ENCODE peak calls at places on chromosomes 12 and 14, in five cellular contexts. One of them, this sample, is unnamed. For H3K9me3, the result is how much of the 10 kb centered on the place peaks cover.

GRCh38 chr14:60183724-60184596 is 18.8 kb upstream of the DHRS7 start:
- DNase-seq in left ventricle myocardium inferior: no peak
- DNase-seq in heart left ventricle: no peak
- DNase-seq in mesenchymal stem cell: peak
- DNase-seq in GM12878: no peak
- DNase-seq in this sample: peak

GRCh38 chr14:100375273-100375962 is 52.3 kb downstream of the SLC25A47 start:
- DNase-seq in left ventricle myocardium inferior: peak
- DNase-seq in heart left ventricle: peak
- DNase-seq in GM12878: peak
- DNase-seq in mesenchymal stem cell: peak
- DNase-seq in this sample: peak

GRCh38 chr14:56211124-56211523 is 92.9 kb downstream of the PELI2 start:
- DNase-seq in left ventricle myocardium inferior: no peak
- DNase-seq in GM12878: no peak
- DNase-seq in heart left ventricle: no peak
- DNase-seq in mesenchymal stem cell: peak
- DNase-seq in this sample: no peak

GRCh38 chr12:124740691-124741137 is 123.0 kb downstream of the SCARB1 start:
- DNase-seq in left ventricle myocardium inferior: no peak
- DNase-seq in GM12878: no peak
- DNase-seq in mesenchymal stem cell: peak
- DNase-seq in heart left ventricle: no peak
- DNase-seq in this sample: no peak

GRCh38 chr12:31832740-31833540 is 104.1 kb upstream of the AMN1 start:
- DNase-seq in GM12878: peak
- DNase-seq in heart left ventricle: no peak
- DNase-seq in left ventricle myocardium inferior: no peak
- DNase-seq in mesenchymal stem cell: no peak
- DNase-seq in this sample: peak

GRCh38 chr12:131235871-131236271 is 282.2 kb downstream of the ADGRD1 start:
- DNase-seq in mesenchymal stem cell: no peak
- DNase-seq in left ventricle myocardium inferior: no peak
- DNase-seq in heart left ventricle: no peak
- DNase-seq in GM12878: no peak
- DNase-seq in this sample: no peak

GRCh38 chr12:94650143-94651056 is at the start of gene TMCC3:
- DNase-seq in GM12878: no peak
- DNase-seq in heart left ventricle: peak
- DNase-seq in mesenchymal stem cell: peak
- DNase-seq in left ventricle myocardium inferior: peak
- DNase-seq in this sample: no peak

GRCh38 chr12:111788178-111788654 is 21.5 kb downstream of the ALDH2 start:
- DNase-seq in mesenchymal stem cell: peak
- DNase-seq in left ventricle myocardium inferior: peak
- DNase-seq in GM12878: no peak
- DNase-seq in heart left ventricle: no peak
- DNase-seq in this sample: no peak

GRCh38 chr12:111687255-111687654 is 1.4 kb downstream of the ACAD10 start:
- DNase-seq in left ventricle myocardium inferior: no peak
- DNase-seq in heart left ventricle: no peak
- DNase-seq in mesenchymal stem cell: no peak
- DNase-seq in GM12878: peak
- DNase-seq in this sample: no peak

GRCh38 chr12:40734283-40734682 is 42.0 kb downstream of the CNTN1 start:
- DNase-seq in GM12878: no peak
- DNase-seq in mesenchymal stem cell: no peak
- DNase-seq in heart left ventricle: no peak
- DNase-seq in left ventricle myocardium inferior: no peak
- DNase-seq in this sample: no peak

GRCh38 chr12:107014050-107014449 is 27.1 kb upstream of the MTERF2 start:
- DNase-seq in GM12878: no peak
- DNase-seq in heart left ventricle: no peak
- DNase-seq in left ventricle myocardium inferior: no peak
- DNase-seq in mesenchymal stem cell: no peak
- DNase-seq in this sample: no peak

GRCh38 chr12:39230086-39230485 is 212.8 kb downstream of the KIF21A start:
- DNase-seq in left ventricle myocardium inferior: no peak
- DNase-seq in mesenchymal stem cell: peak
- DNase-seq in GM12878: no peak
- DNase-seq in heart left ventricle: no peak
- DNase-seq in this sample: no peak

GRCh38 chr12:72774023-72774422 is 501.9 kb downstream of the TRHDE start:
- DNase-seq in left ventricle myocardium inferior: no peak
- DNase-seq in mesenchymal stem cell: no peak
- DNase-seq in heart left ventricle: no peak
- DNase-seq in GM12878: no peak
- DNase-seq in this sample: no peak

GRCh38 chr14:96042218-96042930 is 3.2 kb downstream of the C14orf132 start:
- DNase-seq in heart left ventricle: no peak
- DNase-seq in mesenchymal stem cell: peak
- DNase-seq in left ventricle myocardium inferior: no peak
- DNase-seq in GM12878: no peak
- DNase-seq in this sample: no peak

GRCh38 chr14:29217813-29218450 is 451.3 kb downstream of the FOXG1 start:
- DNase-seq in mesenchymal stem cell: no peak
- DNase-seq in GM12878: no peak
- DNase-seq in left ventricle myocardium inferior: no peak
- DNase-seq in heart left ventricle: no peak
- DNase-seq in this sample: no peak

GRCh38 chr12:51678086-51678724 is 87.2 kb downstream of the SCN8A start:
- DNase-seq in left ventricle myocardium inferior: no peak
- DNase-seq in GM12878: no peak
- DNase-seq in mesenchymal stem cell: peak
- DNase-seq in heart left ventricle: no peak
- DNase-seq in this sample: peak

GRCh38 chr12:106197906-106198623 is 49.8 kb downstream of the CKAP4 start:
- DNase-seq in left ventricle myocardium inferior: no peak
- DNase-seq in GM12878: no peak
- DNase-seq in mesenchymal stem cell: no peak
- DNase-seq in heart left ventricle: no peak
- DNase-seq in this sample: no peak

GRCh38 chr12:22407397-22407796 is 72.9 kb upstream of the ST8SIA1 start:
- DNase-seq in GM12878: no peak
- DNase-seq in heart left ventricle: no peak
- DNase-seq in mesenchymal stem cell: no peak
- DNase-seq in left ventricle myocardium inferior: no peak
- DNase-seq in this sample: no peak

GRCh38 chr14:69087061-69087461 is 65.9 kb downstream of the DCAF5 start:
- DNase-seq in heart left ventricle: no peak
- DNase-seq in GM12878: no peak
- DNase-seq in mesenchymal stem cell: no peak
- DNase-seq in left ventricle myocardium inferior: no peak
- DNase-seq in this sample: no peak

GRCh38 chr14:99753225-99754140 is 39.7 kb upstream of the EML1 start:
- DNase-seq in left ventricle myocardium inferior: no peak
- DNase-seq in GM12878: no peak
- DNase-seq in heart left ventricle: no peak
- DNase-seq in mesenchymal stem cell: peak
- DNase-seq in this sample: no peak

GRCh38 chr12:52442600-52443061 is 8.5 kb upstream of the KRT75 start:
- DNase-seq in mesenchymal stem cell: peak
- DNase-seq in heart left ventricle: no peak
- DNase-seq in GM12878: no peak
- DNase-seq in left ventricle myocardium inferior: no peak
- DNase-seq in this sample: no peak

GRCh38 chr14:54420478-54421116 is 20.6 kb downstream of the CNIH1 start:
- DNase-seq in left ventricle myocardium inferior: no peak
- DNase-seq in GM12878: no peak
- DNase-seq in heart left ventricle: no peak
- DNase-seq in mesenchymal stem cell: peak
- DNase-seq in this sample: peak

GRCh38 chr14:102927878-102928411 is 5.5 kb downstream of the AMN start:
- DNase-seq in GM12878: no peak
- DNase-seq in left ventricle myocardium inferior: no peak
- DNase-seq in mesenchymal stem cell: no peak
- DNase-seq in heart left ventricle: peak
- DNase-seq in this sample: no peak

GRCh38 chr14:102927346-102927877 is 4.9 kb downstream of the AMN start:
- DNase-seq in GM12878: no peak
- DNase-seq in mesenchymal stem cell: no peak
- DNase-seq in heart left ventricle: peak
- DNase-seq in left ventricle myocardium inferior: no peak
- DNase-seq in this sample: no peak

GRCh38 chr14:102930138-102930752 is 7.8 kb downstream of the AMN start:
- DNase-seq in GM12878: no peak
- DNase-seq in mesenchymal stem cell: no peak
- DNase-seq in left ventricle myocardium inferior: no peak
- DNase-seq in heart left ventricle: no peak
- DNase-seq in this sample: no peak

GRCh38 chr14:102929349-102930137 is 7.1 kb downstream of the AMN start:
- DNase-seq in left ventricle myocardium inferior: no peak
- DNase-seq in heart left ventricle: no peak
- DNase-seq in GM12878: no peak
- DNase-seq in mesenchymal stem cell: no peak
- DNase-seq in this sample: no peak

DNA sequence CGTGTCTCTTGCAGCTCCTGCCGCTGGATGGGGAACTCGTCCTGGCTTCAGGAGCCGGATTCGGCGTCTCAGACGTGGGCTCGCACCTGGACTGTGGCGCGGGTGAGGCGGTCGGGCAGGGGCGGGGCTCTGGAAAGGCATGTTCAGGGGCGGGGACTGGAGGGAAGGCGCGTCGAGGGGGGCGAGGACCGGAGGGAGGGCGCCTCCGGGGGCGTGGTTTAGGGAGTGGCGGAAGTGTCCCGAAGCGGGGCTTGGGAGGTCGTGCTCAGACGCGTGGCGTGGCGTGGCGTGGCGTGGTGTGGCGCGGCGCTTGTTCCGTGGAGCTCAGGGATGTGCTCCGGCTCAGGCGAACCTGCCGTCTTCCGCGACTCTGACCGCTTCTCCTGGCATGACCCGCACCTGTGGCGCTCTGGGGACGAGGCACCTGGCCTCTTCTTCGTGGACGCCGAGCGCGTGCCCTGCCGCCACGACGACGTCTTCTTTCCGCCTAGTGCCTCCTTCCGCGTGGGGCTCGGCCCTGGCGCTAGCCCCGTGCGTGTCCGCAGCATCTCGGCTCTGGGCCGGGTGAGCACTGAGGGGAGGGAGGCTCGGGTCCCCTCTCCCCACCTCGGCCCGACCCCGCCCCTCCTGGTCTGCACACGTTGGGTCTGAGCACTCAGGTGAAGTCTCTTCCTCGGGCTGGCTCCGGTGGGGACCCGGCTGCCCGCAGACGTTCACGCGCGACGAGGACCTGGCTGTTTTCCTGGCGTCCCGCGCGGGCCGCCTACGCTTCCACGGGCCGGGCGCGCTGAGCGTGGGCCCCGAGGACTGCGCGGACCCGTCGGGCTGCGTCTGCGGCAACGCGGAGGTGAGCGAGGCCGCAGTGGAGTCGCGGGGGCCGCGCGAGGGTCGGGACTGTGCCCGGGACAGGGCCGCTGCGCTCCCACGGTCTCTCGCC is 6.2 kb downstream of the AMN start:
- DNase-seq in GM12878: no peak
- DNase-seq in heart left ventricle: peak
- DNase-seq in mesenchymal stem cell: peak
- DNase-seq in left ventricle myocardium inferior: peak
- DNase-seq in this sample: peak
- H3K4me3 ChIP-seq in GM12878: peak
- H3K4me3 ChIP-seq in heart left ventricle: peak
- H3K4me3 ChIP-seq in mesenchymal stem cell: peak
- H3K4me3 ChIP-seq in left ventricle myocardium inferior: peak
- H3K4me3 ChIP-seq in this sample: peak

DNA sequence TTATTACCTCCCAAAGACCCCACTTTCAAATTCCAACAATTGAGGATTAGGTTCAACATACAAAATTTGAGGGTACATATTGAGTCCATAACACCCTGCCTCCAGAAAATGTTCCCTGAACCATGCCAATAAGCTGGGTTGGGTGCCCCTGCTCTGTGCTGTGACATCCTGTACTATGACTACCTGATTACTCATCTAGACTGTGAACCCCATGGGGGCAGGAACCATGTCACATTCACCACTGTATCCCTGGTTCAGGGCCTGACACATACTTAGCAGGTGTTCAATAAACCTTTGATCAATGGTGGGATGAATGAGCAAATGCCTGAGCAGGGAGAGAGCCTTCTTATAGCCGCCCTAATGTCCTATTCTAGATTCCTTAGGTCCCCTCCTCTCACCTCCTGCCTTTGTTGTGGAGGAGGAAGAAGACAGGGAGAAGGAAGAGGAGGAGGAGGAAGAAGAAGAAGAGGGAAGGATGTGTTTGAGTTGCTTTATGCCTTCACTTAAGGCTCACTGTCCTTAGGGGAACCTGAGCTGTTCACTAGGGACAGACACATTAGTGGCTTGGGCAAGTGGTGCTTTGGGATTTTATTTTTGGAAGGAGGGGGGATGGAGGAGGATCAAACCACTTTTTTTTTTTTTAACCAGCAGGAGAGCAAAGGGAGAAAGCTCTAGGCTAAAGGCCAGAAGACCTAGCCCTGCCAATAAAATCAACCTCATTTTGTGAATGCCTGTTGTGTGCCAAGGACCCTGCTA is 21.3 kb downstream of the GPR68 start:
- DNase-seq in heart left ventricle: no peak
- DNase-seq in left ventricle myocardium inferior: no peak
- DNase-seq in mesenchymal stem cell: no peak
- DNase-seq in GM12878: no peak
- DNase-seq in this sample: no peak
- H3K9me3 ChIP-seq in heart left ventricle: under half
- H3K9me3 ChIP-seq in left ventricle myocardium inferior: under half
- H3K9me3 ChIP-seq in mesenchymal stem cell: under half
- H3K9me3 ChIP-seq in GM12878: under half
- H3K9me3 ChIP-seq in this sample: under half

DNA sequence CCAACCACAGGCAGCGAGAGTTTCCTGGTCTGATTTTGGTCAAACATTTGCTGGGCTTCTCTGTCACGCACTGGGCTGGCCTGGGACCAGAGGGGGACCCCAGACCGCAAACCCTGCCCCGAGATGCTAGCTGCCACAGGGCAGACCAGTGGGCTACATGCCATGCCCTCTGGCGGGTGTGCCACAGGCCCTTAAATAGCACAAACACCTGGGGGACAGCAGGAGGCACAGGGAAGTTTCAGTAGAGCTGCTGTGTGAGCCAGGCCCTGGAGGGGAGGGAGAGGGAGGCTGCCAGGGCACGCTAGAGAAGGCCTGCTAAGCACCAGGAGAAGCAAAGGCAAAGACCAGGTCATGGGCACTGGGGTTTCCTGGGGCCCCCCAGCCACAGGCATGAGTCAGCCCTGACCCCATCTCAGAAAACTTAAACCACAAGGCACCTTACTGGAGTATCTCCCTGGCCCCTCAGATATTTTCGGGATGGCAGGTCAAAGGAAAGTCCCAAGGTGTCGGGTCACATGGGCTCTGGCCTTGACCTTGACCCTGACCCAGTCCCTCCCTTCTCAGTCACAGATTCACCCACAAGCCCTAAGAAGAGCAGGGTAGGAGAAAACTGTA is 29.2 kb downstream of the ITPK1 start:
- DNase-seq in GM12878: peak
- DNase-seq in heart left ventricle: no peak
- DNase-seq in mesenchymal stem cell: no peak
- DNase-seq in left ventricle myocardium inferior: peak
- DNase-seq in this sample: no peak
- H3K4me3 ChIP-seq in GM12878: peak
- H3K4me3 ChIP-seq in heart left ventricle: no peak
- H3K4me3 ChIP-seq in mesenchymal stem cell: no peak
- H3K4me3 ChIP-seq in left ventricle myocardium inferior: no peak
- H3K4me3 ChIP-seq in this sample: no peak

GRCh38 chr14:106522990-106523389 is 996.6 kb downstream of the TMEM121 start:
- DNase-seq in heart left ventricle: no peak
- DNase-seq in mesenchymal stem cell: no peak
- DNase-seq in left ventricle myocardium inferior: no peak
- DNase-seq in GM12878: no peak
- DNase-seq in this sample: no peak
- H3K9me3 ChIP-seq in heart left ventricle: under half
- H3K9me3 ChIP-seq in mesenchymal stem cell: under half
- H3K9me3 ChIP-seq in left ventricle myocardium inferior: under half
- H3K9me3 ChIP-seq in GM12878: under half
- H3K9me3 ChIP-seq in this sample: under half

This sample was measured in naive thymus-derived CD4-positive, alpha-beta T cell.